ENCODE peak calls at places on chromosomes 13 and 19, in nine cellular contexts. One of them, this sample, is unnamed.

GRCh38 chr13:113275387-113275786 is 21.7 kb upstream of the LAMP1 start:
- DNase-seq in stimulated activated naive B cell treated with anti-CD40 and anti-IgM and Interleukin-4, amounts not matched to agents 10 μg/mL and 1 μg/mL and 100 μg/mL, for 72 hours: no peak
- DNase-seq in neural crest cell: peak; percentile 25
- DNase-seq in GM19239: no peak
- DNase-seq in aorta: no peak
- DNase-seq in effector memory CD8-positive, alpha-beta T cell: no peak
- DNase-seq in NCI-H774: peak; percentile 59
- DNase-seq in CD4-positive, CD25-positive, alpha-beta regulatory T cell: peak; percentile 29
- DNase-seq in fibroblast of pulmonary artery: peak; percentile 65
- DNase-seq in this sample: no peak

GRCh38 chr13:51373451-51373850 is 34.0 kb downstream of the SERPINE3 start:
- DNase-seq in stimulated activated naive B cell treated with anti-CD40 and anti-IgM and Interleukin-4, amounts not matched to agents 10 μg/mL and 1 μg/mL and 100 μg/mL, for 72 hours: no peak
- DNase-seq in neural crest cell: no peak
- DNase-seq in GM19239: no peak
- DNase-seq in aorta: no peak
- DNase-seq in effector memory CD8-positive, alpha-beta T cell: no peak
- DNase-seq in NCI-H774: no peak
- DNase-seq in CD4-positive, CD25-positive, alpha-beta regulatory T cell: no peak
- DNase-seq in fibroblast of pulmonary artery: no peak
- DNase-seq in this sample: no peak

GRCh38 chr19:58397533-58398037 is 2.1 kb downstream of the RNF225 start:
- DNase-seq in stimulated activated naive B cell treated with anti-CD40 and anti-IgM and Interleukin-4, amounts not matched to agents 10 μg/mL and 1 μg/mL and 100 μg/mL, for 72 hours: no peak
- DNase-seq in neural crest cell: no peak
- DNase-seq in GM19239: no peak
- DNase-seq in aorta: peak; percentile 40
- DNase-seq in effector memory CD8-positive, alpha-beta T cell: no peak
- DNase-seq in NCI-H774: no peak
- DNase-seq in CD4-positive, CD25-positive, alpha-beta regulatory T cell: no peak
- DNase-seq in fibroblast of pulmonary artery: no peak
- DNase-seq in this sample: peak; percentile 55

GRCh38 chr19:57050863-57051262 is 68.9 kb upstream of the USP29 start:
- DNase-seq in stimulated activated naive B cell treated with anti-CD40 and anti-IgM and Interleukin-4, amounts not matched to agents 10 μg/mL and 1 μg/mL and 100 μg/mL, for 72 hours: no peak
- DNase-seq in neural crest cell: no peak
- DNase-seq in GM19239: no peak
- DNase-seq in aorta: no peak
- DNase-seq in effector memory CD8-positive, alpha-beta T cell: no peak
- DNase-seq in NCI-H774: no peak
- DNase-seq in CD4-positive, CD25-positive, alpha-beta regulatory T cell: no peak
- DNase-seq in fibroblast of pulmonary artery: no peak
- DNase-seq in this sample: no peak

GRCh38 chr13:39510296-39510695 is 92.7 kb downstream of the LHFPL6 start:
- DNase-seq in stimulated activated naive B cell treated with anti-CD40 and anti-IgM and Interleukin-4, amounts not matched to agents 10 μg/mL and 1 μg/mL and 100 μg/mL, for 72 hours: no peak
- DNase-seq in neural crest cell: no peak
- DNase-seq in GM19239: peak; percentile 28
- DNase-seq in aorta: no peak
- DNase-seq in effector memory CD8-positive, alpha-beta T cell: no peak
- DNase-seq in NCI-H774: peak; percentile 22
- DNase-seq in CD4-positive, CD25-positive, alpha-beta regulatory T cell: no peak
- DNase-seq in fibroblast of pulmonary artery: no peak
- DNase-seq in this sample: no peak

GRCh38 chr13:40228981-40229380 is 437.5 kb downstream of the FOXO1 start:
- DNase-seq in stimulated activated naive B cell treated with anti-CD40 and anti-IgM and Interleukin-4, amounts not matched to agents 10 μg/mL and 1 μg/mL and 100 μg/mL, for 72 hours: no peak
- DNase-seq in neural crest cell: no peak
- DNase-seq in GM19239: no peak
- DNase-seq in aorta: no peak
- DNase-seq in effector memory CD8-positive, alpha-beta T cell: no peak
- DNase-seq in NCI-H774: no peak
- DNase-seq in CD4-positive, CD25-positive, alpha-beta regulatory T cell: no peak
- DNase-seq in fibroblast of pulmonary artery: no peak
- DNase-seq in this sample: no peak

GRCh38 chr19:30222993-30223865 is 149.0 kb upstream of the ZNF536 start:
- DNase-seq in stimulated activated naive B cell treated with anti-CD40 and anti-IgM and Interleukin-4, amounts not matched to agents 10 μg/mL and 1 μg/mL and 100 μg/mL, for 72 hours: no peak
- DNase-seq in neural crest cell: peak; percentile 30
- DNase-seq in GM19239: no peak
- DNase-seq in aorta: no peak
- DNase-seq in effector memory CD8-positive, alpha-beta T cell: no peak
- DNase-seq in NCI-H774: no peak
- DNase-seq in CD4-positive, CD25-positive, alpha-beta regulatory T cell: no peak
- DNase-seq in fibroblast of pulmonary artery: no peak
- DNase-seq in this sample: no peak

GRCh38 chr13:47112205-47112896 is 215.5 kb upstream of the HTR2A start:
- DNase-seq in stimulated activated naive B cell treated with anti-CD40 and anti-IgM and Interleukin-4, amounts not matched to agents 10 μg/mL and 1 μg/mL and 100 μg/mL, for 72 hours: no peak
- DNase-seq in neural crest cell: no peak
- DNase-seq in GM19239: no peak
- DNase-seq in aorta: no peak
- DNase-seq in effector memory CD8-positive, alpha-beta T cell: no peak
- DNase-seq in NCI-H774: no peak
- DNase-seq in CD4-positive, CD25-positive, alpha-beta regulatory T cell: no peak
- DNase-seq in fibroblast of pulmonary artery: no peak
- DNase-seq in this sample: no peak

GRCh38 chr13:48975101-48975925 is at the start of gene FNDC3A:
- DNase-seq in stimulated activated naive B cell treated with anti-CD40 and anti-IgM and Interleukin-4, amounts not matched to agents 10 μg/mL and 1 μg/mL and 100 μg/mL, for 72 hours: peak; percentile 29
- DNase-seq in neural crest cell: peak; percentile 14
- DNase-seq in GM19239: no peak
- DNase-seq in aorta: peak; percentile 79
- DNase-seq in effector memory CD8-positive, alpha-beta T cell: peak; percentile 45
- DNase-seq in NCI-H774: no peak
- DNase-seq in CD4-positive, CD25-positive, alpha-beta regulatory T cell: no peak
- DNase-seq in fibroblast of pulmonary artery: peak; percentile 74
- DNase-seq in this sample: no peak

This sample was measured in RWPE2.